ENCODE peak calls at places on chromosomes 11 and 22, in five cellular contexts. R, U, N, V and F are unnamed samples.

GRCh38 chr11:10390375-10390774 is 64.7 kb upstream of the AMPD3 start:
- DNase-seq in R (no peak), N (no peak), U (no peak), V (no peak), F (no peak)

GRCh38 chr22:43829448-43829821 is 17.3 kb upstream of the EFCAB6 start:
- DNase-seq in U (no peak), R (peak; percentile 89), V (no peak), N (no peak), F (no peak)

GRCh38 chr11:47415949-47416472 is 7.6 kb downstream of the SLC39A13 start:
- DNase-seq in N (no peak), V (no peak), U (peak; percentile 49), R (no peak), F (no peak)

GRCh38 chr22:30010789-30011405 is 69.4 kb upstream of the HORMAD2 start:
- DNase-seq in N (no peak), V (no peak), R (no peak), U (no peak), F (no peak)

GRCh38 chr11:61545341-61545740 is 35.5 kb downstream of the SYT7 start:
- DNase-seq in N (no peak), U (peak; percentile 22), R (peak; percentile 76), V (no peak), F (peak; percentile 38)

GRCh38 chr11:73193251-73194033 is 24.6 kb upstream of the P2RY2 start:
- DNase-seq in R (no peak), N (peak; percentile 68), U (no peak), V (no peak), F (no peak)

GRCh38 chr11:77557553-77557952 is 32.2 kb upstream of the AQP11 start:
- DNase-seq in N (no peak), V (peak; percentile 33), U (no peak), R (peak; percentile 26), F (no peak)

GRCh38 chr11:31419138-31419537 is 49.5 kb downstream of the DNAJC24 start:
- DNase-seq in N (no peak), R (no peak), U (no peak), V (no peak), F (peak; percentile 25)

GRCh38 chr11:47551086-47551485 is 1.8 kb downstream of the CELF1 start:
- DNase-seq in R (peak; percentile 37), N (no peak), U (no peak), V (peak; percentile 57), F (no peak)

GRCh38 chr22:44595841-44596341 is 97.9 kb upstream of the RTL6 start:
- DNase-seq in U (no peak), V (no peak), N (no peak), R (peak; percentile 44), F (peak; percentile 3)

GRCh38 chr11:95413761-95414160 is 182.8 kb upstream of the SESN3 start:
- DNase-seq in U (no peak), R (no peak), N (no peak), V (no peak), F (no peak)

GRCh38 chr11:60916669-60917206 is 2.8 kb downstream of the TMEM109 start:
- DNase-seq in N (no peak), V (no peak), R (no peak), U (no peak), F (no peak)

GRCh38 chr11:32087602-32088001 is 3.3 kb upstream of the RCN1 start:
- DNase-seq in V (no peak), N (no peak), R (no peak), U (no peak), F (no peak)

GRCh38 chr11:128021304-128022006 is 565.9 kb downstream of the ETS1 start:
- DNase-seq in N (no peak), V (no peak), U (no peak), R (peak; percentile 52), F (no peak)

GRCh38 chr11:65390099-65390941 is 3.9 kb downstream of the FRMD8 start:
- DNase-seq in N (no peak), U (no peak), R (no peak), V (no peak), F (no peak)

GRCh38 chr11:74671520-74672196 is 59.6 kb downstream of the CHRDL2 start:
- DNase-seq in R (no peak), N (no peak), V (no peak), U (no peak), F (no peak)

GRCh38 chr11:22634897-22635629 is 9.4 kb upstream of the FANCF start:
- DNase-seq in N (no peak), U (no peak), V (peak; percentile 96), R (no peak), F (no peak)

GRCh38 chr22:39345231-39345630 is 4.6 kb upstream of the SYNGR1 start:
- DNase-seq in N (no peak), U (no peak), V (no peak), R (no peak), F (no peak)

GRCh38 chr22:39570665-39571064 is at the start of gene CACNA1I:
- DNase-seq in N (no peak), R (no peak), U (no peak), V (no peak), F (no peak)

GRCh38 chr11:6397156-6397555 is 6.9 kb downstream of the SMPD1 start:
- DNase-seq in R (no peak), N (no peak), V (no peak), U (no peak), F (no peak)

GRCh38 chr22:46534177-46534776 is 3.1 kb downstream of the CELSR1 start:
- DNase-seq in V (no peak), U (no peak), R (no peak), N (no peak), F (no peak)

GRCh38 chr11:72856551-72857342 is 42.5 kb downstream of the ATG16L2 start:
- DNase-seq in N (no peak), V (no peak), R (no peak), U (no peak), F (no peak)

GRCh38 chr11:35352107-35352888 is 67.1 kb downstream of the SLC1A2 start:
- DNase-seq in V (no peak), U (no peak), R (no peak), N (no peak), F (peak; percentile 82)

GRCh38 chr11:94800394-94800793 is 32.2 kb downstream of the AMOTL1 start:
- DNase-seq in V (no peak), U (no peak), N (no peak), R (no peak), F (no peak)

GRCh38 chr22:34866501-34867171 is 199.3 kb upstream of the ISX start:
- DNase-seq in U (no peak), V (no peak), N (no peak), R (no peak), F (no peak)

GRCh38 chr22:28021998-28022660 is 103.1 kb upstream of the PITPNB start:
- DNase-seq in U (no peak), R (no peak), N (no peak), V (no peak), F (no peak)

GRCh38 chr11:19344661-19345518 is 104.1 kb upstream of the E2F8 start:
- DNase-seq in U (no peak), N (no peak), V (no peak), R (peak; percentile 92), F (no peak)

GRCh38 chr11:29527391-29527936 is 489.4 kb downstream of the KCNA4 start:
- DNase-seq in R (no peak), U (peak; percentile 15), V (peak; percentile 35), N (no peak), F (no peak)

GRCh38 chr11:32297629-32298028 is 137.7 kb downstream of the WT1 start:
- DNase-seq in N (no peak), R (peak; percentile 38), V (no peak), U (peak; percentile 31), F (peak; percentile 31)

GRCh38 chr11:11946878-11947277 is 61.5 kb downstream of the DKK3 start:
- DNase-seq in U (no peak), V (no peak), R (no peak), N (no peak), F (no peak)

GRCh38 chr11:11942668-11943067 is 65.8 kb downstream of the DKK3 start:
- DNase-seq in R (no peak), N (no peak), U (no peak), V (no peak), F (no peak)

GRCh38 chr11:11947825-11948224 is 60.6 kb downstream of the DKK3 start:
- DNase-seq in U (no peak), R (no peak), V (no peak), N (no peak), F (no peak)

GRCh38 chr11:11946180-11946579 is 62.2 kb downstream of the DKK3 start:
- DNase-seq in R (no peak), U (no peak), N (no peak), V (no peak), F (no peak)

GRCh38 chr11:11944444-11944843 is 64.0 kb downstream of the DKK3 start:
- DNase-seq in R (no peak), V (no peak), U (no peak), N (no peak), F (no peak)
- TF ChIP-seq JUND in R (no peak), V (no peak), U (no peak), N (no peak), F (no peak)

DNA sequence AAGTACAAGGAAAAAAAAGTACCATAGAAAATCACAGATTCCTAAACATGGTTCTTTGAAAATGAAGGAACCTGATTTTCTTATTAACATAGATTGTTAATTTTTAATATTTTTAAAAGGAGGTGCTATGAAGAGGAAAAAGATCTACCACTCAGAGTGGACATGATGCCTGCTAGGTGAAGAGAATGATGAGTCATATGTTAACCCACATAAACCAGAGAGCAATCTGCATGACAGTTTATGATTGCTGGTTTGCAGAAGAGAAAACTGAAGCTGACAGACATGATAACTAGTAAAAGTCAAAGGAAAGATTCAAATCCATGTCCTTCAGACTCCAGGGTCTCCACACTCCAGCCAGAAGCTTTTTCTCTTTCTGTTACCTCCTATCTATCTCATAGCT is 1231.7 kb downstream of the LRRC4C start:
- DNase-seq in V (no peak), R (no peak), U (no peak), N (peak; percentile 16), F (no peak)
- TF ChIP-seq JUND in V (no peak), R (no peak), U (no peak), N (no peak), F (no peak)

GRCh38 chr22:23183107-23183698 is 2.9 kb downstream of the BCR start:
- DNase-seq in R (peak; percentile 80), U (no peak), V (peak; percentile 47), N (no peak), F (peak; percentile 97)

GRCh38 chr22:23182289-23183106 is 2.2 kb downstream of the BCR start:
- DNase-seq in R (no peak), V (no peak), N (peak; percentile 32), U (no peak), F (peak; percentile 88)

GRCh38 chr22:23184100-23184763 is 3.9 kb downstream of the BCR start:
- DNase-seq in N (no peak), U (no peak), V (no peak), R (no peak), F (no peak)

GRCh38 chr22:23187201-23187600 is 6.9 kb downstream of the BCR start:
- DNase-seq in V (no peak), N (no peak), U (no peak), R (no peak), F (peak; percentile 94)

DNA sequence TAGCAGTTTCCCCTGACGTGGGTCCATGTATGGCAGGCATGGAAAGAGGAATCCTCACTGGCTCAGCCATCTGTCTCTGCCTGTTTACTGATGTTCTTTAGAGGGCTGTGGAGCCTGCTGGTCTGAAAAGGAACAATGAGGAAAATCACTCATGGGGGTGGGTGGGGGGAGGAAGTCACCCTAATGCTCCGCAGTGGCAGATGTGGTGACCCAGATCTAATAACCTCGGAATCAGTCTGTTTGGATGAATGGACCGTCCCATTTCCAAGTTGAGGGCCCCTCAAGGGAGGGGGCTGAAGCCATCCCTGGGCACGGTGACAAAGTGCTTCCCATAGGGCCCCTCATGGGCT is 4.4 kb downstream of the BCR start:
- DNase-seq in R (no peak), U (no peak), V (no peak), N (no peak), F (no peak)
- TF ChIP-seq JUND in R (no peak), U (no peak), V (no peak), N (no peak), F (no peak)

GRCh38 chr11:69992026-69992425 is 86.1 kb upstream of the ANO1 start:
- DNase-seq in R (no peak), U (no peak), V (no peak), N (no peak), F (no peak)
- TF ChIP-seq JUND in R (no peak), U (no peak), V (no peak), N (no peak), F (no peak)